ENCODE peak calls at places on chromosomes 2 and 18, in four cellular contexts. C, S, M and A are unnamed samples.

GRCh38 chr2:202090530-202090929 is 17.5 kb downstream of the KIAA2012 start:
- DNase-seq in M (peak), C (no peak), S (no peak), A (no peak)

GRCh38 chr2:233638836-233639235 is 2.6 kb downstream of the UGT1A10 start:
- DNase-seq in S (no peak), M (no peak), C (no peak), A (no peak)

GRCh38 chr2:34252111-34252510 is 653.0 kb upstream of the FAM98A start:
- DNase-seq in C (no peak), S (no peak), M (no peak), A (no peak)

GRCh38 chr2:137968477-137969417 is 4.5 kb downstream of the HNMT start:
- DNase-seq in M (no peak), C (no peak), S (no peak), A (no peak)

GRCh38 chr2:229571243-229571642 is 143.1 kb downstream of the DNER start:
- DNase-seq in C (no peak), M (no peak), S (no peak), A (no peak)

GRCh38 chr2:152047826-152048476 is 50.9 kb downstream of the CACNB4 start:
- DNase-seq in C (no peak), S (no peak), M (no peak), A (no peak)

GRCh38 chr2:143503280-143503679 is 374.1 kb downstream of the ARHGAP15 start:
- DNase-seq in M (no peak), C (no peak), S (no peak), A (no peak)

GRCh38 chr2:126661001-126661400 is 5.0 kb downstream of the GYPC start:
- DNase-seq in S (no peak), M (no peak), C (no peak), A (no peak)

GRCh38 chr2:188414412-188414811 is 122.7 kb downstream of the GULP1 start:
- DNase-seq in M (no peak), S (no peak), C (peak), A (no peak)

DNA sequence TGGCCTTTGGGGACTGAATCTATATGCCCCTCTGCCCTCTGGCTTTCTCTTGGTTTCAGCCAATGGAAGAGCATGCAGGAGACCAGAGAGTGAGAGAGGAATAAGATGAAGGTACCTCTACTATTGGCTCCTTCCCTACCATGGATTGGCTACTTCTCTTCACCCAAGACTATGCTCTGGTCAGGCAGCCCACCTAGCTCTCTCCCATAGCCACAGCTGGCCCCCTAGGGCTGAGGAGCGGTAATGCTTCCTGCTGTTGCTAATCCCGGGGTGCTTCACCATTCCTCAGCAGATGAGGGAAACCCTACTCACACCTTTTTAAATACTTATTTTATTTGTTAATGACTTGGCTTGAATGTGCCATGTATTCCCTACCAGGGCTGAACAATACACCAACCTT is 142.4 kb downstream of the MREG start:
- DNase-seq in C (no peak), M (no peak), S (no peak), A (no peak)
- TF ChIP-seq CTCF in C (peak), M (peak), S (no peak), A (peak)

GRCh38 chr18:78984941-78985784 is 5.5 kb downstream of the SALL3 start:
- DNase-seq in C (no peak), S (no peak), M (no peak), A (no peak)
- TF ChIP-seq CTCF in C (peak), S (peak), M (peak), A (no peak)

GRCh38 chr2:50344509-50345106 is 687.3 kb downstream of the NRXN1 start:
- DNase-seq in M (no peak), C (no peak), S (no peak), A (no peak)
- TF ChIP-seq CTCF in M (no peak), C (no peak), S (no peak), A (no peak)

GRCh38 chr2:173963323-173963816 is 1.8 kb downstream of the SP3 start:
- DNase-seq in S (peak), C (peak), M (no peak), A (peak)
- TF ChIP-seq CTCF in S (peak), C (peak), M (peak), A (peak)